ENCODE peak calls at places on chromosome 7, in eight cellular contexts. One of them, this sample, is unnamed.

GRCh38 chr7:46554688-46555422 is 633.8 kb upstream of the IGFBP3 start:
- DNase-seq in right atrium auricular region: no peak
- DNase-seq in stimulated activated CD4-positive, alpha-beta T cell treated with anti-CD3 and anti-CD28 coated beads, Interleukin-15, amount 100 ng/mL, for 24 hours: no peak
- DNase-seq in bronchial epithelial cell: peak
- DNase-seq in caudate nucleus: no peak
- DNase-seq in T follicular helper cell: no peak
- DNase-seq in effector memory CD8-positive, alpha-beta T cell: no peak
- DNase-seq in mucosa of descending colon: no peak
- DNase-seq in this sample: no peak

GRCh38 chr7:111827863-111828504 is 265.7 kb upstream of the IMMP2L start:
- DNase-seq in right atrium auricular region: no peak
- DNase-seq in stimulated activated CD4-positive, alpha-beta T cell treated with anti-CD3 and anti-CD28 coated beads, Interleukin-15, amount 100 ng/mL, for 24 hours: no peak
- DNase-seq in bronchial epithelial cell: peak
- DNase-seq in caudate nucleus: no peak
- DNase-seq in T follicular helper cell: no peak
- DNase-seq in effector memory CD8-positive, alpha-beta T cell: no peak
- DNase-seq in mucosa of descending colon: no peak
- DNase-seq in this sample: no peak

GRCh38 chr7:80660939-80661338 is 22.5 kb downstream of the CD36 start:
- DNase-seq in right atrium auricular region: no peak
- DNase-seq in stimulated activated CD4-positive, alpha-beta T cell treated with anti-CD3 and anti-CD28 coated beads, Interleukin-15, amount 100 ng/mL, for 24 hours: no peak
- DNase-seq in bronchial epithelial cell: no peak
- DNase-seq in caudate nucleus: no peak
- DNase-seq in T follicular helper cell: no peak
- DNase-seq in effector memory CD8-positive, alpha-beta T cell: no peak
- DNase-seq in mucosa of descending colon: no peak
- DNase-seq in this sample: no peak

GRCh38 chr7:132613737-132614136 is 37.5 kb upstream of the PLXNA4 start:
- DNase-seq in right atrium auricular region: no peak
- DNase-seq in stimulated activated CD4-positive, alpha-beta T cell treated with anti-CD3 and anti-CD28 coated beads, Interleukin-15, amount 100 ng/mL, for 24 hours: no peak
- DNase-seq in bronchial epithelial cell: no peak
- DNase-seq in caudate nucleus: no peak
- DNase-seq in T follicular helper cell: no peak
- DNase-seq in effector memory CD8-positive, alpha-beta T cell: no peak
- DNase-seq in mucosa of descending colon: no peak
- DNase-seq in this sample: no peak

GRCh38 chr7:91945476-91945875 is 4.8 kb downstream of the AKAP9 start:
- DNase-seq in right atrium auricular region: no peak
- DNase-seq in stimulated activated CD4-positive, alpha-beta T cell treated with anti-CD3 and anti-CD28 coated beads, Interleukin-15, amount 100 ng/mL, for 24 hours: no peak
- DNase-seq in bronchial epithelial cell: peak
- DNase-seq in caudate nucleus: no peak
- DNase-seq in T follicular helper cell: no peak
- DNase-seq in effector memory CD8-positive, alpha-beta T cell: no peak
- DNase-seq in mucosa of descending colon: no peak
- DNase-seq in this sample: no peak

GRCh38 chr7:12567015-12567414 is 3.5 kb upstream of the SCIN start:
- DNase-seq in right atrium auricular region: no peak
- DNase-seq in stimulated activated CD4-positive, alpha-beta T cell treated with anti-CD3 and anti-CD28 coated beads, Interleukin-15, amount 100 ng/mL, for 24 hours: no peak
- DNase-seq in bronchial epithelial cell: no peak
- DNase-seq in caudate nucleus: no peak
- DNase-seq in T follicular helper cell: no peak
- DNase-seq in effector memory CD8-positive, alpha-beta T cell: no peak
- DNase-seq in mucosa of descending colon: no peak
- DNase-seq in this sample: no peak

GRCh38 chr7:25659841-25660240 is 431.6 kb upstream of the NPVF start:
- DNase-seq in right atrium auricular region: no peak
- DNase-seq in stimulated activated CD4-positive, alpha-beta T cell treated with anti-CD3 and anti-CD28 coated beads, Interleukin-15, amount 100 ng/mL, for 24 hours: no peak
- DNase-seq in bronchial epithelial cell: no peak
- DNase-seq in caudate nucleus: no peak
- DNase-seq in T follicular helper cell: no peak
- DNase-seq in effector memory CD8-positive, alpha-beta T cell: no peak
- DNase-seq in mucosa of descending colon: no peak
- DNase-seq in this sample: no peak

GRCh38 chr7:73831656-73832579 is 1.1 kb downstream of the CLDN4 start:
- DNase-seq in right atrium auricular region: no peak
- DNase-seq in stimulated activated CD4-positive, alpha-beta T cell treated with anti-CD3 and anti-CD28 coated beads, Interleukin-15, amount 100 ng/mL, for 24 hours: no peak
- DNase-seq in bronchial epithelial cell: peak
- DNase-seq in caudate nucleus: no peak
- DNase-seq in T follicular helper cell: no peak
- DNase-seq in effector memory CD8-positive, alpha-beta T cell: no peak
- DNase-seq in mucosa of descending colon: peak
- DNase-seq in this sample: no peak

GRCh38 chr7:129085148-129085547 is 30.2 kb upstream of the TNPO3 start:
- DNase-seq in right atrium auricular region: no peak
- DNase-seq in stimulated activated CD4-positive, alpha-beta T cell treated with anti-CD3 and anti-CD28 coated beads, Interleukin-15, amount 100 ng/mL, for 24 hours: no peak
- DNase-seq in bronchial epithelial cell: no peak
- DNase-seq in caudate nucleus: no peak
- DNase-seq in T follicular helper cell: no peak
- DNase-seq in effector memory CD8-positive, alpha-beta T cell: no peak
- DNase-seq in mucosa of descending colon: no peak
- DNase-seq in this sample: no peak

GRCh38 chr7:149689591-149689845 is 83.9 kb downstream of the ZNF467 start:
- DNase-seq in right atrium auricular region: no peak
- DNase-seq in stimulated activated CD4-positive, alpha-beta T cell treated with anti-CD3 and anti-CD28 coated beads, Interleukin-15, amount 100 ng/mL, for 24 hours: no peak
- DNase-seq in bronchial epithelial cell: no peak
- DNase-seq in caudate nucleus: no peak
- DNase-seq in T follicular helper cell: no peak
- DNase-seq in effector memory CD8-positive, alpha-beta T cell: no peak
- DNase-seq in mucosa of descending colon: no peak
- DNase-seq in this sample: no peak

GRCh38 chr7:90425376-90425775 is 22.1 kb downstream of the CLDN12 start:
- DNase-seq in right atrium auricular region: no peak
- DNase-seq in stimulated activated CD4-positive, alpha-beta T cell treated with anti-CD3 and anti-CD28 coated beads, Interleukin-15, amount 100 ng/mL, for 24 hours: no peak
- DNase-seq in bronchial epithelial cell: peak
- DNase-seq in caudate nucleus: no peak
- DNase-seq in T follicular helper cell: no peak
- DNase-seq in effector memory CD8-positive, alpha-beta T cell: no peak
- DNase-seq in mucosa of descending colon: no peak
- DNase-seq in this sample: no peak

GRCh38 chr7:42222891-42223290 is 14.1 kb downstream of the GLI3 start:
- DNase-seq in right atrium auricular region: no peak
- DNase-seq in stimulated activated CD4-positive, alpha-beta T cell treated with anti-CD3 and anti-CD28 coated beads, Interleukin-15, amount 100 ng/mL, for 24 hours: no peak
- DNase-seq in bronchial epithelial cell: no peak
- DNase-seq in caudate nucleus: no peak
- DNase-seq in T follicular helper cell: no peak
- DNase-seq in effector memory CD8-positive, alpha-beta T cell: no peak
- DNase-seq in mucosa of descending colon: no peak
- DNase-seq in this sample: no peak

GRCh38 chr7:142463401-142463850 is 205.6 kb upstream of the PRSS58 start:
- DNase-seq in right atrium auricular region: no peak
- DNase-seq in stimulated activated CD4-positive, alpha-beta T cell treated with anti-CD3 and anti-CD28 coated beads, Interleukin-15, amount 100 ng/mL, for 24 hours: peak
- DNase-seq in bronchial epithelial cell: no peak
- DNase-seq in caudate nucleus: no peak
- DNase-seq in T follicular helper cell: no peak
- DNase-seq in effector memory CD8-positive, alpha-beta T cell: no peak
- DNase-seq in mucosa of descending colon: no peak
- DNase-seq in this sample: no peak